ENCODE peak calls at places on chromosomes 1 and 21, in seven cellular contexts. D is H1, X is K562, H is GM12891, Z is SK-N-SH, J is HepG2, V is GM12878. R is an unnamed sample.
A peak's percentile ranks its signal among the peaks of the same experiment; 100 is the strongest.

GRCh38 chr1:17486242-17486641 is 46.8 kb upstream of the RCC2 start:
- DNase-seq in D (no peak), X (no peak), H (no peak), Z (no peak), J (no peak), V (no peak), R (no peak)

GRCh38 chr1:228463559-228464455 is 23.4 kb upstream of the RNF187 start:
- DNase-seq in D (no peak), X (peak; percentile 93), H (peak; percentile 57), Z (peak; percentile 74), J (no peak), V (no peak), R (peak; percentile 56)

GRCh38 chr1:210239295-210240155 is 6.9 kb downstream of the SERTAD4 start:
- DNase-seq in D (no peak), X (no peak), H (no peak), Z (peak; percentile 62), J (peak; percentile 16), V (no peak), R (no peak)

GRCh38 chr1:25105836-25106235 is 126.5 kb downstream of the SYF2 start:
- DNase-seq in D (no peak), X (no peak), H (no peak), Z (no peak), J (no peak), V (no peak), R (no peak)

GRCh38 chr1:109896681-109897080 is 14.0 kb upstream of the CSF1 start:
- DNase-seq in D (no peak), X (no peak), H (no peak), Z (no peak), J (peak; percentile 31), V (no peak), R (no peak)

GRCh38 chr1:25615563-25616079 is 970 bp upstream of the MAN1C1 start:
- DNase-seq in D (no peak), X (no peak), H (no peak), Z (no peak), J (no peak), V (no peak), R (no peak)

GRCh38 chr21:42969193-42969600 is 5.2 kb upstream of the PKNOX1 start:
- DNase-seq in D (no peak), X (peak; percentile 31), H (no peak), Z (no peak), J (no peak), V (no peak), R (no peak)

GRCh38 chr1:240691521-240692338 is 79.8 kb upstream of the GREM2 start:
- DNase-seq in D (peak; percentile 27), X (no peak), H (no peak), Z (peak; percentile 69), J (peak; percentile 5), V (no peak), R (no peak)

GRCh38 chr1:19885821-19886220 is 3.6 kb downstream of the OTUD3 start:
- DNase-seq in D (no peak), X (no peak), H (no peak), Z (no peak), J (no peak), V (no peak), R (no peak)

GRCh38 chr1:153805042-153805745 is 30.0 kb downstream of the SLC27A3 start:
- DNase-seq in D (no peak), X (no peak), H (peak; percentile 85), Z (no peak), J (no peak), V (peak; percentile 98), R (peak; percentile 79)

GRCh38 chr1:233951804-233952203 is 47.3 kb downstream of the SLC35F3 start:
- DNase-seq in D (no peak), X (no peak), H (no peak), Z (no peak), J (no peak), V (no peak), R (no peak)

GRCh38 chr1:59016390-59016789 is 232.5 kb upstream of the JUN start:
- DNase-seq in D (no peak), X (no peak), H (no peak), Z (no peak), J (no peak), V (no peak), R (no peak)

GRCh38 chr21:44085491-44086321 is 21.5 kb upstream of the PWP2 start:
- DNase-seq in D (no peak), X (no peak), H (no peak), Z (no peak), J (no peak), V (no peak), R (no peak)

GRCh38 chr21:16945580-16945979 is 567.3 kb upstream of the CXADR start:
- DNase-seq in D (no peak), X (no peak), H (no peak), Z (no peak), J (no peak), V (no peak), R (no peak)

GRCh38 chr1:108643492-108644333 is 17.2 kb downstream of the HENMT1 start:
- DNase-seq in D (no peak), X (peak; percentile 32), H (peak; percentile 25), Z (peak; percentile 70), J (peak; percentile 37), V (peak; percentile 16), R (peak; percentile 28)
- TF ChIP-seq TAF1 in D (no peak), X (no peak), H (no peak), Z (no peak), J (no peak), V (no peak), R (no peak)

GRCh38 chr1:244047739-244048565 is 3.1 kb upstream of the ZBTB18 start:
- DNase-seq in D (peak; percentile 97), X (peak; percentile 99), H (peak; percentile 82), Z (peak; percentile 96), J (peak; percentile 96), V (peak; percentile 92), R (peak; percentile 85)

GRCh38 chr1:244049969-244050834 is 881 bp upstream of the ZBTB18 start:
- DNase-seq in D (no peak), X (no peak), H (no peak), Z (no peak), J (no peak), V (no peak), R (no peak)

GRCh38 chr1:244048566-244049141 is 2.4 kb upstream of the ZBTB18 start:
- DNase-seq in D (no peak), X (no peak), H (no peak), Z (no peak), J (no peak), V (no peak), R (no peak)

GRCh38 chr1:244050835-244051444 is at the start of gene ZBTB18:
- DNase-seq in D (no peak), X (no peak), H (no peak), Z (peak; percentile 67), J (no peak), V (no peak), R (no peak)

GRCh38 chr1:244049142-244049968 is 1.7 kb upstream of the ZBTB18 start:
- DNase-seq in D (no peak), X (peak; percentile 69), H (peak; percentile 31), Z (peak; percentile 73), J (no peak), V (no peak), R (no peak)
- TF ChIP-seq POLR2AphosphoS5 in D (no peak), X (no peak), H (no peak), Z (no peak), J (no peak), V (no peak), R (no peak)

DNA sequence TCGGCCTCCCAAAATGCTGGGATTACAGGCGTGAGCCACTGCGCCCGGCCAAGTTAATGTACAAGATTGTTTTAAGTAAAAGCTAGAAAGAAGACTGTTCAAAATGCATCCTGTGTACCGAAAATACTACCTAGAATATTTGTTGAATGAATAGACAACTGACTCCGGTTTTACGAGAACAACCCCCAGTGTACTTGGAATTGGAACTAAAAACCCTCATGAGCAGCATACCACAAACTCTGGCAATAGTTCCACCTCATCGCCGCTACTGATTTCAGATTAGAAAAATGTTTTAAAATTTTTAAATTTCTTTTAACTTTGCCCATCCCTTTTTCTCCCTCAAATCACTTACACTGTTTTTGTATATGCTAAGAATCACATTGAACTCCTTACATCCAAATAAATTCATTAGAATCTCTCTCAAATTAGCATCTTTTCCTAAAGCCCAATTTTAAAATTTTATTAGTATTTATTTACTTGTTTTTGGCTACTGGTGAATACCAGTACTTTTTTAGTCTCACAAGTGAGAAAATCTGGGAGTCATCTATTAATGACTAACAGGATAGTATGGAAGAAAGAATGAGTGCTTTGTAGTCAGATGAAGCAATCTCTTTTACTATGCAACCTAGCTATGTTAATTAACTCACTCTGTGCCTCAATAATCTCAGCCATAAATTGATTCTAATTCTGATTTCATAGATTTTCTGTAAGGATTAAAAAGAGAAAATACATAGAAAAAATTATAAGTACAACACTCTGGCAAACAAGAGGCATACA is 95.1 kb downstream of the GPATCH2 start:
- DNase-seq in D (no peak), X (no peak), H (no peak), Z (no peak), J (peak; percentile 1), V (no peak), R (no peak)
- TF ChIP-seq TAF1 in D (no peak), X (no peak), H (no peak), Z (no peak), J (no peak), V (no peak), R (no peak)

GRCh38 chr1:116163533-116163932 is 52.3 kb downstream of the MAB21L3 start:
- DNase-seq in D (no peak), X (no peak), H (no peak), Z (no peak), J (no peak), V (no peak), R (no peak)
- TF ChIP-seq POLR2AphosphoS5 in D (no peak), X (no peak), H (no peak), Z (no peak), J (no peak), V (no peak), R (no peak)